ENCODE peak calls at places on chromosomes 5 and 9, in eight cellular contexts. A is immature natural killer cell; D is HCEC 1CT; T is psoas muscle; H is activated CD8-positive, alpha-beta memory T cell treated with anti-CD3 and anti-CD28 coated beads, Interleukin-2, amount 10 ng/mL, durations not matched to agents 7 days and 5 days; G is HT-29; L is left lung; W is nephron progenitor cell. M is an unnamed sample.
A peak's percentile ranks its signal among the peaks of the same experiment; 100 is the strongest.

GRCh38 chr5:176153741-176154140 is 84.5 kb upstream of the SIMC1 start:
- DNase-seq in G (no peak), L (no peak), W (no peak), D (no peak), A (no peak), T (no peak), H (no peak), M (no peak)

GRCh38 chr5:95080456-95080855 is 204.4 kb downstream of the MCTP1 start:
- DNase-seq in H (no peak), G (peak; percentile 13), T (no peak), A (no peak), D (peak; percentile 24), W (no peak), L (no peak), M (no peak)

GRCh38 chr9:87206064-87206661 is 258.9 kb upstream of the GAS1 start:
- DNase-seq in W (no peak), L (no peak), H (no peak), A (no peak), D (peak; percentile 84), T (no peak), G (no peak), M (no peak)

GRCh38 chr9:98491778-98492177 is 217.0 kb downstream of the GABBR2 start:
- DNase-seq in T (no peak), G (no peak), A (no peak), D (peak; percentile 44), H (no peak), W (no peak), L (no peak), M (no peak)

GRCh38 chr9:93827545-93828330 is 127.4 kb downstream of the BARX1 start:
- DNase-seq in D (peak; percentile 17), A (peak; percentile 10), L (peak; percentile 88), G (peak; percentile 48), W (peak; percentile 79), H (peak; percentile 46), T (peak; percentile 71), M (no peak)

GRCh38 chr5:64295100-64295499 is 129.5 kb downstream of the RNF180 start:
- DNase-seq in D (no peak), A (no peak), W (no peak), L (no peak), T (no peak), G (no peak), H (no peak), M (no peak)

GRCh38 chr5:93892481-93892880 is 151.1 kb upstream of the POU5F2 start:
- DNase-seq in W (no peak), A (no peak), D (peak; percentile 3), G (no peak), T (no peak), L (no peak), H (no peak), M (no peak)

GRCh38 chr5:86640998-86641397 is 23.3 kb downstream of the COX7C start:
- DNase-seq in L (no peak), W (no peak), H (no peak), D (no peak), G (no peak), T (no peak), A (no peak), M (no peak)

GRCh38 chr5:159504106-159504856 is 174.0 kb upstream of the IL12B start:
- DNase-seq in L (no peak), T (no peak), H (no peak), W (no peak), G (no peak), A (no peak), D (peak; percentile 41), M (no peak)

M was measured in B cell.